ENCODE peak calls at places on chromosome 10, in nine cellular contexts. U is transverse colon, B is sigmoid colon, W is neuronal stem cell, E is mucosa of descending colon, Z is thoracic aorta, M is IMR-90, X is vagina, I is A549. V is an unnamed sample. For H3K9me3, the result is how much of the 10 kb centered on the place peaks cover.

GRCh38 chr10:51683031-51683830 is 16.2 kb downstream of the CSTF2T start:
- DNase-seq in U (no peak), B (no peak), W (no peak), E (no peak), Z (no peak), M (peak), X (no peak), I (no peak), V (no peak)

GRCh38 chr10:7315906-7316305 is 94.9 kb downstream of the SFMBT2 start:
- DNase-seq in U (no peak), B (no peak), W (no peak), E (no peak), Z (no peak), M (no peak), X (no peak), I (no peak), V (no peak)

GRCh38 chr10:29895436-29895835 is 163.9 kb downstream of the JCAD start:
- DNase-seq in U (peak), B (peak), W (peak), E (no peak), Z (peak), M (peak), X (no peak), I (no peak), V (no peak)

GRCh38 chr10:128297709-128298457 is 171.7 kb upstream of the MKI67 start:
- DNase-seq in U (no peak), B (no peak), W (no peak), E (no peak), Z (no peak), M (no peak), X (no peak), I (no peak), V (no peak)

GRCh38 chr10:70778267-70778924 is 6.8 kb downstream of the TBATA start:
- DNase-seq in U (no peak), B (no peak), W (no peak), E (no peak), Z (no peak), M (no peak), X (peak), I (no peak), V (no peak)

GRCh38 chr10:80046629-80047441 is 31.6 kb upstream of the TMEM254 start:
- DNase-seq in U (peak), B (peak), W (peak), E (peak), Z (peak), M (peak), X (no peak), I (peak), V (peak)

GRCh38 chr10:49079499-49079898 is 35.8 kb downstream of the VSTM4 start:
- DNase-seq in U (no peak), B (no peak), W (no peak), E (no peak), Z (no peak), M (no peak), X (no peak), I (no peak), V (no peak)

GRCh38 chr10:33398796-33399195 is 64.3 kb upstream of the NRP1 start:
- DNase-seq in U (no peak), B (no peak), W (no peak), E (no peak), Z (no peak), M (no peak), X (no peak), I (no peak), V (no peak)

GRCh38 chr10:74025380-74025978 is 27.6 kb downstream of the VCL start:
- DNase-seq in U (no peak), B (no peak), W (no peak), E (no peak), Z (no peak), M (no peak), X (no peak), I (no peak), V (no peak)

GRCh38 chr10:77969029-77969635 is 42.6 kb upstream of the DLG5 start:
- DNase-seq in U (no peak), B (peak), W (no peak), E (no peak), Z (no peak), M (no peak), X (no peak), I (no peak), V (no peak)

GRCh38 chr10:132465193-132465888 is 68.3 kb downstream of the PWWP2B start:
- DNase-seq in U (peak), B (no peak), W (no peak), E (peak), Z (no peak), M (no peak), X (no peak), I (no peak), V (no peak)

GRCh38 chr10:132397036-132397541 is at the start of gene PWWP2B:
- DNase-seq in U (peak), B (peak), W (no peak), E (peak), Z (no peak), M (peak), X (no peak), I (no peak), V (peak)

GRCh38 chr10:56370217-56371113 is 9.4 kb upstream of the ZWINT start:
- DNase-seq in U (no peak), B (no peak), W (peak), E (no peak), Z (no peak), M (no peak), X (no peak), I (no peak), V (no peak)

GRCh38 chr10:67827811-67828210 is 10.2 kb downstream of the DNAJC12 start:
- DNase-seq in U (no peak), B (no peak), W (no peak), E (no peak), Z (no peak), M (no peak), X (no peak), I (no peak), V (no peak)

GRCh38 chr10:95245425-95246055 is 45.3 kb downstream of the PDLIM1 start:
- DNase-seq in U (no peak), B (no peak), W (no peak), E (no peak), Z (no peak), M (peak), X (no peak), I (no peak), V (no peak)

GRCh38 chr10:96548589-96548988 is 34.9 kb upstream of the TLL2 start:
- DNase-seq in U (no peak), B (no peak), W (no peak), E (no peak), Z (no peak), M (no peak), X (no peak), I (no peak), V (no peak)

GRCh38 chr10:76334306-76334705 is 902.9 kb downstream of the LRMDA start:
- DNase-seq in U (no peak), B (peak), W (no peak), E (no peak), Z (no peak), M (no peak), X (no peak), I (no peak), V (no peak)

GRCh38 chr10:34186740-34187139 is 628.4 kb downstream of the PARD3 start:
- DNase-seq in U (no peak), B (no peak), W (no peak), E (no peak), Z (no peak), M (no peak), X (no peak), I (no peak), V (no peak)

GRCh38 chr10:51808187-51808586 is 108.8 kb upstream of the CSTF2T start:
- DNase-seq in U (peak), B (no peak), W (no peak), E (no peak), Z (no peak), M (no peak), X (no peak), I (no peak), V (no peak)

GRCh38 chr10:112362833-112363232 is 11.1 kb upstream of the ACSL5 start:
- DNase-seq in U (peak), B (no peak), W (no peak), E (peak), Z (peak), M (no peak), X (peak), I (no peak), V (no peak)

GRCh38 chr10:121580276-121581116 is 17.7 kb downstream of the FGFR2 start:
- DNase-seq in U (no peak), B (no peak), W (no peak), E (no peak), Z (no peak), M (no peak), X (no peak), I (no peak), V (no peak)

GRCh38 chr10:7111574-7111973 is 299.3 kb downstream of the SFMBT2 start:
- DNase-seq in U (no peak), B (no peak), W (no peak), E (no peak), Z (no peak), M (peak), X (no peak), I (no peak), V (no peak)

GRCh38 chr10:13219685-13220670 is 14.2 kb downstream of the UCMA start:
- DNase-seq in U (peak), B (peak), W (no peak), E (peak), Z (no peak), M (peak), X (no peak), I (peak), V (no peak)

GRCh38 chr10:27741173-27742091 is 4.2 kb downstream of the MKX start:
- DNase-seq in U (peak), B (peak), W (no peak), E (peak), Z (no peak), M (no peak), X (no peak), I (no peak), V (no peak)

GRCh38 chr10:49594594-49594993 is 15.5 kb upstream of the SLC18A3 start:
- DNase-seq in U (peak), B (no peak), W (no peak), E (no peak), Z (no peak), M (peak), X (peak), I (peak), V (no peak)

GRCh38 chr10:61900829-61901783 is at the start of gene ARID5B:
- DNase-seq in U (peak), B (no peak), W (peak), E (peak), Z (no peak), M (peak), X (no peak), I (peak), V (peak)

GRCh38 chr10:97888641-97889262 is 39.1 kb downstream of the GOLGA7B start:
- DNase-seq in U (peak), B (no peak), W (no peak), E (no peak), Z (no peak), M (peak), X (no peak), I (peak), V (no peak)

GRCh38 chr10:278707-279106 is 143.5 kb downstream of the ZMYND11 start:
- DNase-seq in U (no peak), B (no peak), W (no peak), E (no peak), Z (no peak), M (no peak), X (no peak), I (no peak), V (no peak)

GRCh38 chr10:125510998-125511397 is 172.0 kb downstream of the TEX36 start:
- DNase-seq in U (no peak), B (no peak), W (no peak), E (no peak), Z (no peak), M (no peak), X (no peak), I (no peak), V (no peak)

GRCh38 chr10:29535012-29535777 is 99.6 kb downstream of the SVIL start:
- DNase-seq in U (peak), B (peak), W (no peak), E (peak), Z (no peak), M (peak), X (no peak), I (peak), V (no peak)

GRCh38 chr10:3106908-3107425 is 39.6 kb downstream of the PFKP start:
- DNase-seq in U (no peak), B (no peak), W (no peak), E (no peak), Z (no peak), M (no peak), X (no peak), I (no peak), V (no peak)

GRCh38 chr10:79350407-79351154 is 3.3 kb downstream of the PPIF start:
- DNase-seq in U (no peak), B (no peak), W (no peak), E (no peak), Z (no peak), M (no peak), X (peak), I (no peak), V (no peak)

GRCh38 chr10:100875484-100876166 is 37.1 kb upstream of the SLF2 start:
- DNase-seq in U (no peak), B (no peak), W (no peak), E (no peak), Z (no peak), M (no peak), X (no peak), I (no peak), V (no peak)
- H3K9me3 ChIP-seq in U (under half), B (under half), W (under half), E (under half), Z (under half), M (under half), X (under half), I (under half), V (under half)

GRCh38 chr10:37872955-37873354 is 15.5 kb upstream of the ZNF248 start:
- DNase-seq in U (no peak), B (no peak), W (no peak), E (no peak), Z (no peak), M (no peak), X (no peak), I (no peak), V (no peak)
- H3K9me3 ChIP-seq in U (under half), B (under half), W (under half), E (under half), Z (under half), M (under half), X (under half), I (under half), V (under half)

GRCh38 chr10:1648648-1649047 is 88.7 kb downstream of the ADARB2 start:
- DNase-seq in U (no peak), B (peak), W (no peak), E (no peak), Z (no peak), M (no peak), X (no peak), I (no peak), V (no peak)

GRCh38 chr10:1652151-1652550 is 85.2 kb downstream of the ADARB2 start:
- DNase-seq in U (no peak), B (peak), W (no peak), E (no peak), Z (no peak), M (no peak), X (no peak), I (no peak), V (no peak)

GRCh38 chr10:1651280-1651975 is 85.9 kb downstream of the ADARB2 start:
- DNase-seq in U (no peak), B (peak), W (no peak), E (no peak), Z (no peak), M (no peak), X (no peak), I (no peak), V (no peak)

GRCh38 chr10:1653321-1653720 is 84.0 kb downstream of the ADARB2 start:
- DNase-seq in U (no peak), B (no peak), W (no peak), E (no peak), Z (no peak), M (no peak), X (no peak), I (no peak), V (no peak)

DNA sequence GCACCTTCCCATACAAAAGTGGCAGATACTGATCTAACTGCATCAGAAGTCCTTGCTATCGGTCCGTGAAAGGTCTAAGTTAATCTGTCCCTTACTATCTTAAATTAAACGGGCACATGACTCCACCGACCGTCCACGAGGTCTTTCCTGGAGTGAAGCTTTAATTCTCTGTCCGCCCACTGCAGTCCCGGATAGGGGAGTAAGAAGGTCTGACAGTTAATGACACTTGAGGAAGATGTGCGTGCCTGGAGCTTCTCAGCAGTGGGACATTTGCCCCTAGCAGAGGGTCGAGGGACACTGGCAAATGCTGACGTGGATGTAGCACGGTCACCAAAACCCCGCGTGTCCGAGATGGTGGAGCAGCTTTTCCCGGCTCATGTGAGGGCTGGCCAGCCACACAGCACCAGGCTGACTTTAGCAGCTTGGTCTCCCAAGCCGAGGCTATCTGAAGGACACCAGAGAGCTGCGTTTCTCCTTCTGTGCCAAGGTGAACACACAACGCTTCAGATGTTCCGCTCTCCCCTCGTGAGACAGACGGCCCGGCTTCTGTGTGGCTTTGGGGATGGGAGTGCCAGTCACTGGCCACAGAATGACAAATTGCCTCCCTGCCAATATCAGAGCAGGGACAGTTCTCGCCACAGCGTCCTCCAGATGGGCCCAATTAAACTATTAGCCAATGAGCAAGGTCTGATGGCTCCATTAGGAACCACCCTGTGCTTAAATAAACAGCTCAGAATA is 86.6 kb downstream of the ADARB2 start:
- DNase-seq in U (no peak), B (peak), W (no peak), E (no peak), Z (no peak), M (no peak), X (no peak), I (no peak), V (no peak)
- H3K9me3 ChIP-seq in U (under half), B (under half), W (under half), E (under half), Z (under half), M (half or more), X (under half), I (under half), V (under half)

GRCh38 chr10:102188298-102188940 is 36.2 kb downstream of the NOLC1 start:
- DNase-seq in U (peak), B (no peak), W (no peak), E (peak), Z (no peak), M (no peak), X (no peak), I (no peak), V (no peak)
- H3K9me3 ChIP-seq in U (under half), B (under half), W (under half), E (under half), Z (under half), M (under half), X (under half), I (under half), V (under half)

DNA sequence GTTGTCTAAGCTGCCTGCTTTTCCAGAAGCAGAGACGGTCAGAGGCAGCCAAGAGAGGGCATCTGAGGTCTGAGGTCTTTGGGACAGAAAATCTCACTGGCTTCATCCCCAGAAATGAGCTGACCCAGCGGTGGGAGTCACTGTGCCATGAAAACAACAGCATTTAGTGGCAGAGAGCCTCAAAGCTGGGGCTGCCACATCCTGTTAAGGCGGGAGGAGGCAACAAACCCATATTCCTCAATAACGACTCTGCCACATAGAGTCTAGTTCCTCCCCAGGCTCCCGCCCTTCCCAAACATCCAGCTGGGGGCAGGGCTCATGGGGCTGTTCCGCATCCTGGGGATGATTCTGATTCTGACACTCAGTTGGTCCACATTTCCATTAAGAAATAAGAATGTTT is 148.1 kb downstream of the TCERG1L start:
- DNase-seq in U (no peak), B (peak), W (no peak), E (no peak), Z (no peak), M (no peak), X (no peak), I (no peak), V (no peak)
- H3K9me3 ChIP-seq in U (under half), B (under half), W (under half), E (under half), Z (under half), M (half or more), X (under half), I (under half), V (under half)

GRCh38 chr10:14873090-14873760 is 5.4 kb upstream of the SUV39H2 start:
- DNase-seq in U (no peak), B (no peak), W (no peak), E (no peak), Z (no peak), M (peak), X (no peak), I (no peak), V (no peak)

GRCh38 chr10:14876764-14877163 is 1.9 kb upstream of the SUV39H2 start:
- DNase-seq in U (no peak), B (no peak), W (no peak), E (no peak), Z (no peak), M (no peak), X (no peak), I (no peak), V (no peak)

GRCh38 chr10:14878266-14879054 is at the start of gene SUV39H2:
- DNase-seq in U (peak), B (peak), W (peak), E (peak), Z (peak), M (peak), X (peak), I (peak), V (peak)

GRCh38 chr10:14879055-14879800 is 562 bp downstream of the SUV39H2 start:
- DNase-seq in U (peak), B (no peak), W (no peak), E (peak), Z (no peak), M (no peak), X (no peak), I (peak), V (no peak)

DNA sequence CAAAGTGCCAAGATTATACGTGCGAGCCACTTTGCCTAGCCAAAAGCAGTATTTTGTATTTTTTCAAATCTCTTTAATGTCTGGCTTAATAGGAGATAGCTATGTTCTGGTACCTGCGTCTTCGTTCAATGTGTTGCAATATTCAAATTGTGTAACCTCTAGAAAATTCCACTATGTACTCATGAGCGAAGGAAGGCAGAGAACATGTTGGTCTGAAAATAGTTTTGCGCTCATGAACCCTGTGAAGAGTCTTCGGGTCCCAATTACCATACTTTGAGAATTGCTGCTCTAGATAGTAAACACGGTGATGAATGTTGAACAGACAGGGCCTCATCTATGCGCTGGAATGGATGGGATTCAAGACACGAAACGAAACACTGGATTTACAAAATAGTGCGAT is 2.7 kb upstream of the SUV39H2 start:
- DNase-seq in U (no peak), B (no peak), W (no peak), E (no peak), Z (no peak), M (no peak), X (no peak), I (no peak), V (no peak)
- H3K9me3 ChIP-seq in U (under half), B (under half), W (under half), E (under half), Z (under half), M (under half), X (under half), I (under half), V (under half)

GRCh38 chr10:37240223-37240622 is 114.8 kb downstream of the ANKRD30A start:
- DNase-seq in U (no peak), B (no peak), W (no peak), E (no peak), Z (no peak), M (no peak), X (no peak), I (no peak), V (no peak)

GRCh38 chr10:37234692-37235091 is 109.3 kb downstream of the ANKRD30A start:
- DNase-seq in U (no peak), B (no peak), W (no peak), E (no peak), Z (no peak), M (no peak), X (no peak), I (no peak), V (no peak)

DNA sequence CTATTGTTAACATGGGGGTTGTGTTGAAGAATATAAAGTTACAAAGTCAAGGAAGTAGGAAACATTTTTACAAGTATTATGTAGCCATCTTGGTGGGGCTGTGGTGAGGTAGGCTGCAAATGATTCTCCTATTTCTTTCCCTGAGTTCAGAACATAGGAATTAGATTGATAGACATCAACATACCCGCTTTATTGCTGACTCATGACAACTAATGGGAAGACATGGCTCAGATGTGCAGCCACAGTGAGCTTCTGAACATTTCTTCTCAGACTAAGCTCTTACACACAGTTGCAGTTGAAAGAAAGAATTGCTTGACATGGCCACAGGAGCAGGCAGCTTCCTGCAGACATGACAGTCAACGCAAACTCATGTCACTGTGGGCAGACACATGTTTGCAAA is 110.7 kb downstream of the ANKRD30A start:
- DNase-seq in U (no peak), B (no peak), W (no peak), E (no peak), Z (no peak), M (no peak), X (no peak), I (no peak), V (no peak)
- H3K9me3 ChIP-seq in U (under half), B (under half), W (under half), E (under half), Z (under half), M (under half), X (under half), I (under half), V (under half)

V was measured in T-helper 17 cell.